ENCODE peak calls at places on chromosomes 4 and X, in six cellular contexts. K, X, E, O, S and U are unnamed samples.

GRCh38 chr4:152382057-152382785 is 153.7 kb downstream of the FBXW7 start:
- DNase-seq in K (no peak), X (no peak), E (no peak), O (no peak), S (no peak), U (no peak)

GRCh38 chrX:64394874-64395567 is at the start of gene MTMR8:
- DNase-seq in K (peak), X (peak), E (peak), O (no peak), S (peak), U (peak)

GRCh38 chrX:10157545-10157944 is 770 bp downstream of the CLCN4 start:
- DNase-seq in K (no peak), X (no peak), E (no peak), O (no peak), S (no peak), U (no peak)

GRCh38 chr4:81460115-81460836 is 11.4 kb downstream of the RASGEF1B start:
- DNase-seq in K (no peak), X (no peak), E (no peak), O (no peak), S (no peak), U (no peak)

GRCh38 chr4:64718091-64718490 is 308.8 kb upstream of the TECRL start:
- DNase-seq in K (no peak), X (no peak), E (no peak), O (peak), S (no peak), U (no peak)

GRCh38 chr4:39636786-39637185 is 1.9 kb downstream of the SMIM14 start:
- DNase-seq in K (no peak), X (no peak), E (peak), O (no peak), S (peak), U (no peak)

GRCh38 chrX:29869837-29870236 is 345.5 kb upstream of the MAGEB2 start:
- DNase-seq in K (no peak), X (no peak), E (no peak), O (no peak), S (no peak), U (no peak)

GRCh38 chrX:154597221-154597620 is 12.3 kb downstream of the CTAG1A start:
- DNase-seq in K (no peak), X (no peak), E (no peak), O (no peak), S (no peak), U (no peak)

GRCh38 chrX:10608099-10608498 is 12.3 kb downstream of the MID1 start:
- DNase-seq in K (no peak), X (peak), E (no peak), O (peak), S (peak), U (no peak)

GRCh38 chr4:24598025-24598424 is 13.7 kb upstream of the DHX15 start:
- DNase-seq in K (peak), X (peak), E (no peak), O (peak), S (peak), U (no peak)

GRCh38 chr4:915595-915994 is 16.5 kb downstream of the GAK start:
- DNase-seq in K (no peak), X (no peak), E (peak), O (no peak), S (peak), U (no peak)

GRCh38 chr4:69881173-69881773 is 21.3 kb upstream of the SULT1E1 start:
- DNase-seq in K (peak), X (peak), E (peak), O (peak), S (peak), U (peak)

GRCh38 chrX:45524296-45524695 is 323.6 kb upstream of the DIPK2B start:
- DNase-seq in K (no peak), X (no peak), E (no peak), O (peak), S (peak), U (no peak)

GRCh38 chr4:5747746-5748365 is 36.9 kb downstream of the EVC start:
- DNase-seq in K (no peak), X (no peak), E (no peak), O (no peak), S (peak), U (no peak)

GRCh38 chrX:134725103-134725690 is 66.9 kb upstream of the PLAC1 start:
- DNase-seq in K (no peak), X (no peak), E (no peak), O (no peak), S (no peak), U (no peak)

GRCh38 chr4:118112647-118113046 is 78.4 kb downstream of the NDST3 start:
- DNase-seq in K (no peak), X (no peak), E (no peak), O (peak), S (no peak), U (no peak)

GRCh38 chr4:98566491-98567008 is 91.9 kb downstream of the TSPAN5 start:
- DNase-seq in K (no peak), X (no peak), E (peak), O (no peak), S (no peak), U (no peak)

GRCh38 chr4:156321203-156321602 is 367.5 kb upstream of the CTSO start:
- DNase-seq in K (no peak), X (no peak), E (no peak), O (no peak), S (peak), U (no peak)

GRCh38 chr4:102610007-102610406 is 108.8 kb downstream of the NFKB1 start:
- DNase-seq in K (no peak), X (no peak), E (peak), O (no peak), S (peak), U (no peak)

GRCh38 chr4:169151671-169152070 is 119.1 kb downstream of the SH3RF1 start:
- DNase-seq in K (no peak), X (no peak), E (no peak), O (peak), S (no peak), U (no peak)

GRCh38 chrX:150310881-150311280 is 52.2 kb upstream of the MAMLD1 start:
- DNase-seq in K (no peak), X (no peak), E (no peak), O (no peak), S (no peak), U (no peak)

GRCh38 chrX:82649645-82650044 is 858.4 kb upstream of the POU3F4 start:
- DNase-seq in K (no peak), X (no peak), E (peak), O (no peak), S (no peak), U (no peak)

GRCh38 chrX:74514384-74514783 is 93.1 kb downstream of the SLC16A2 start:
- DNase-seq in K (no peak), X (no peak), E (no peak), O (peak), S (no peak), U (no peak)

GRCh38 chrX:39260965-39261364 is 459.7 kb downstream of the MID1IP1 start:
- DNase-seq in K (no peak), X (no peak), E (peak), O (no peak), S (peak), U (no peak)

GRCh38 chrX:44775726-44776125 is 68.1 kb upstream of the DUSP21 start:
- DNase-seq in K (no peak), X (no peak), E (no peak), O (no peak), S (no peak), U (no peak)

GRCh38 chr4:121459056-121459455 is 78.2 kb upstream of the QRFPR start:
- DNase-seq in K (no peak), X (no peak), E (no peak), O (no peak), S (no peak), U (no peak)

GRCh38 chr4:2241410-2242353 is at the start of the genes HAUS3 and POLN:
- DNase-seq in K (peak), X (peak), E (peak), O (peak), S (peak), U (peak)

DNA sequence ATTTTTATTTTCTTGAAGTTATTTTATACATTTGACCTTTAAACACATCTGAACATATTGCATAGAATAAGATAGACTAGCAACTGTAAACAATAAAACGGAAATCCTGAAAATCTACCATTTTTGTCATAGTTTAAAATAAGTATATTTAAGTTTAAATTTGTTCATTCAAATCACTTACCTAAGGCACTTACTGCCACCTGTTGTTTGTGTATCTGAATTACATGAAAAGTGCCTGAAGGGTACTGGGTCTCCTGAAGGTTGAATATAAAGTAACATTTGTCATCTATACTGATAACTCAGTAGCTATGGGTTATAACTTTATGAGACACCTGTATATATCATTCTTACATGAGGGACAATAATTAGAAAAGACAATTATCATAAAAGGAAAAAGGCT is 38.6 kb downstream of the TRPC5 start:
- DNase-seq in K (no peak), X (peak), E (peak), O (peak), S (no peak), U (no peak)
- TF ChIP-seq CTCF in K (peak), X (peak), E (peak), O (peak), S (no peak), U (peak)

GRCh38 chrX:19563746-19564145 is 48.4 kb upstream of the MAP3K15 start:
- DNase-seq in K (no peak), X (no peak), E (peak), O (no peak), S (no peak), U (no peak)

GRCh38 chrX:19557816-19558215 is 42.5 kb upstream of the MAP3K15 start:
- DNase-seq in K (no peak), X (no peak), E (no peak), O (no peak), S (no peak), U (no peak)

GRCh38 chrX:19564606-19565005 is 49.3 kb upstream of the MAP3K15 start:
- DNase-seq in K (no peak), X (no peak), E (peak), O (no peak), S (no peak), U (no peak)

GRCh38 chrX:19563327-19563726 is 48.0 kb upstream of the MAP3K15 start:
- DNase-seq in K (no peak), X (no peak), E (peak), O (no peak), S (no peak), U (no peak)

DNA sequence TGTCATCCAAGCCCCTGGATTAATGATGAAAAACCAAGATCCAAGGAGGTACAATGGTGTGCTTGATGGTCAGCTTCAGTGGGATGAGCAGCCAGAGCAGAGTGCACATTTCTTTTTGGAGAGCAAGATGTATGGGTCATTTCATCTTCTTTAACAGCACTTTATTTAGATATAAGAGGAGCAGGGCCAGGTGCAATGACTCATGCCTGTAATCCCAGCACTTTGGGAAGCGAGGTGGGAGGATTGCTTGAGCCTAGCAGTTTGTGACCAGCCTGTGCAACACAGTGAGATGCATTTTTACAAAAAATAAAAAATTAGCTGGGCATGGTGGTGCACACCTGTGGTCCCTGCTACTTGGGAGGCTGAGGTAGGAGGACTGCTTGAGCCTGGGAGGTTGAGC is 45.3 kb upstream of the MAP3K15 start:
- DNase-seq in K (no peak), X (no peak), E (no peak), O (peak), S (no peak), U (no peak)
- TF ChIP-seq CTCF in K (no peak), X (no peak), E (no peak), O (no peak), S (no peak), U (no peak)

DNA sequence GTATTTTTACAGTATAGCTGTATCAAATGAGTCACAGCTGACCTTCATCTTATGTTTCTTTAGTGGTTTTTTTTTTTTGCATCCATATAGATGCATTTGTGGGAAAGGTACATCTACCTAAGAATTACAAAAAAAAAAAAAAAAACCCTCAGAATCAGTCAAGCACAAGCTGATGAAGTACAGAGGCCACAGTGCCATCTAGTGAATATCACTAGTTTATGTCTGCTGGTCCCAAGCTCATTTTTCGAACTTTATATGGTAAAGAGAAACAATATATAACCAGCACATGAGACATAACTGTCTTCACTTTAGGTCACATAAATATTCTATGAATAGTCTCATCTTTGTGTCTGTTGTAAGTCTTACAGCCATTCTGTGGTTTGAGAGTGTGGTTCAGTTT is 220.1 kb downstream of the DLG3 start:
- DNase-seq in K (no peak), X (peak), E (peak), O (peak), S (peak), U (peak)
- TF ChIP-seq CTCF in K (no peak), X (peak), E (no peak), O (peak), S (peak), U (peak)

DNA sequence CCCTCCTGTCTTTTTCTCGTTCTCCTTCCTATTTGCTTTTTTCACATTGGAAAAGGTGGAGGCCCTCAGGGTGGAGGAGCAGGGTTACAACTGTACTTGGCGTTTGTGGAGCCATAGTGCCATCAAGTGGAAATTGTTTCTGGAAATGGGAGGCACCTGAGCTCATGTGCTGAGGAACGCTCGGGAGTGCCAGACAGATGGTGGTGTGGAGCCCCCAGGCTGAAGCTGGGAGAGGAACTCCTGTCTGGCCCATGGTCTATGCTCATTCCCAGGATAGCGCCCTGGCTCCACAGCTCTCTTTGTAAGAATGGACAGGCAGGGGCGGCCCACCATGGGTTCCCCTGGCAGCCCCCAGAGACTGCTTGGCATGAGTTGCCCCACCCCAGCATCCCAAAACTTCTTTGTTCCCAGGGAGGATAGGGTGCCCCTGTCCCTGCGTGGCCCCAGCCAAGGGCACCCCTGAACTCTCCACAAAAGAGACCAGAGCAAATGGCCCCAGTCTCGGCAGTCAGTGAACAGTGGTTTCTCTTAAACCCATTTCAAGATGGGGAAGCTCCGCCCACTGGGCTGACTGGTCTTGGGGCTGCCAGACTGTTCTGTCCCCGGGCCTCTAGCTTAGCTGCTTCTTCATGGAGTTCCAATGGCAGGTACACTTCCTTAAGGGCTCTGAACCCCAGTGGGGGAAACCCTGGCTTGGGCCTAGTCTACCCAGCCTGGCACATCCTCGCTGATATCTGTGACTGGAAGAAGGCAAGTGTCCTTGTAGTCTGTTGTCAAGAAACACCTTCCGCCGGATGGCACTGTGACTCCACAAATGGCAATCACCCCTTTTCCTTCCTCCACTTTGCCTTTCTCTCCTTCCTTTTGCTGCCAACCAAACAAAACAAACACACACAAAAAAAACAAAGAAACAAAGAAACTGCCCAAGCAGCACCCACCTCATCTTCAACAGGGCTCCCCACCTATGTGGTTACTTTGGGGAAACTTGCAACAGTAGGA is 70.1 kb downstream of the NBDY start:
- DNase-seq in K (no peak), X (no peak), E (no peak), O (peak), S (no peak), U (no peak)
- TF ChIP-seq CTCF in K (no peak), X (no peak), E (no peak), O (no peak), S (no peak), U (no peak)

GRCh38 chr4:7908668-7909067 is 31.0 kb downstream of the AFAP1 start:
- DNase-seq in K (no peak), X (no peak), E (no peak), O (no peak), S (no peak), U (no peak)

GRCh38 chr4:7911044-7911578 is 28.6 kb downstream of the AFAP1 start:
- DNase-seq in K (no peak), X (peak), E (no peak), O (no peak), S (peak), U (no peak)

GRCh38 chr4:7909463-7909862 is 30.2 kb downstream of the AFAP1 start:
- DNase-seq in K (no peak), X (no peak), E (no peak), O (peak), S (no peak), U (no peak)

GRCh38 chr4:7909966-7910720 is 29.5 kb downstream of the AFAP1 start:
- DNase-seq in K (no peak), X (no peak), E (no peak), O (peak), S (no peak), U (no peak)

DNA sequence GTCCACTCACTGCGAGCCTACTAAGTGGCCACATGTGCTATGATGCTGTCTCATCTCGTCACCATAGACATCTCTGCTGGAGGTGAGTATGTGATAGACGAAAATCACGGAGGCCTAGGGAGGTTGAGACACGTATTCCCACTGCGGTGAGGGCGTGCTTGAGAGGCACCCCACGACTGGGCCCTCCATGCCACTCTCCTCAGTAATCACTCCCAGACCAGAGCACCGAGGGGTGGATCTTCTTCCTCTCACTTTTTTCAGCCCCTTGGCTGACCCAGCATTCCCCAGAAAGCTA is 29.0 kb downstream of the AFAP1 start:
- DNase-seq in K (no peak), X (no peak), E (no peak), O (no peak), S (no peak), U (no peak)
- TF ChIP-seq CTCF in K (no peak), X (no peak), E (no peak), O (no peak), S (no peak), U (no peak)

GRCh38 chrX:118208476-118208875 is 91.9 kb upstream of the KLHL13 start:
- DNase-seq in K (no peak), X (no peak), E (no peak), O (no peak), S (no peak), U (no peak)
- TF ChIP-seq CTCF in K (no peak), X (no peak), E (no peak), O (no peak), S (no peak), U (no peak)

DNA sequence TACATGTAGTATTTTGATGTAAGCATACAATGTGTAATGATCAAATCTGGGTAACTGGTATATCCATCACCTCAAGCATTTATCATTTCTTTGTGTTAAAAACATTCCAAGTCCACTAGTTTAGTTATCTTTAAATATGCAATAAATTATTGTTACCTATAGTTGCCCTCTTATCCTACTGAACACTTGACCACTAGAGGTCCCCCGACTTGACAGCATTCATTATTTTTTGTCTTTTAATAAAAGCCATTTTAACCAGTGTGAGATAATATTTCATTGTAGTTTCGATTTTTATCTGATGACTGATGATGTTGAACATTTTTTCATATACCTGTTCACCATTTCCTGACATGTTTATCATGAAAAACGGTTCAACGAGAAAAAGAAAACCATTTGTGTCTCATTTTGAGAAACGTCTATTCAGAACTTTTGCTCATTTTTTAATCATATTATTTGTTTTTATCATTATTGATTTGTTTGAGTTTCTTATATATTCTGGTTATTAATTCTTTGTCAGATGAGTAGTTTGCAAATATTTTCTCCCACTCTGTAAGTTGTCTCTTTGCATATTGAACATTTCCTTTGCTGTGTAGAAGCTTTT is 199.0 kb upstream of the CXXC4 start:
- DNase-seq in K (no peak), X (peak), E (peak), O (peak), S (no peak), U (peak)
- TF ChIP-seq CTCF in K (no peak), X (peak), E (peak), O (peak), S (peak), U (peak)

GRCh38 chrX:24371391-24371972 is 11.0 kb downstream of the SUPT20HL1 start:
- DNase-seq in K (peak), X (peak), E (peak), O (peak), S (peak), U (peak)
- TF ChIP-seq CTCF in K (peak), X (peak), E (peak), O (peak), S (peak), U (peak)

GRCh38 chr4:87390931-87391782 is at the start of gene HSD17B11:
- DNase-seq in K (peak), X (peak), E (peak), O (peak), S (peak), U (peak)
- TF ChIP-seq CTCF in K (peak), X (no peak), E (no peak), O (no peak), S (peak), U (peak)